ENCODE peak calls at places on chromosome 18, in eight cellular contexts. C is activated CD8-positive, alpha-beta memory T cell treated with anti-CD3 and anti-CD28 coated beads for 1 hour; N is memory B cell; B is HT1080; Z is stimulated activated CD4-positive, alpha-beta T cell treated with anti-CD3 and anti-CD28 coated beads, Interleukin-4, amount 100 ng/mL, for 24 hours; K is SJSA1; M is activated T-cell treated with anti-CD3 and anti-CD28 coated beads, Interleukin-2, amount 50 U/mL, for 72 hours; R is M059J. S is an unnamed sample.
A peak's percentile ranks its signal among the peaks of the same experiment; 100 is the strongest.

GRCh38 chr18:33596178-33596854 is 18.3 kb downstream of the ASXL3 start:
- DNase-seq in Z (no peak), N (no peak), M (no peak), R (no peak), B (peak; percentile 80), K (no peak), C (no peak), S (no peak)

GRCh38 chr18:34297287-34297686 is 72.6 kb upstream of the NOL4 start:
- DNase-seq in C (no peak), M (no peak), N (no peak), B (no peak), Z (no peak), R (no peak), K (no peak), S (no peak)

GRCh38 chr18:28177828-28178635 is 1.1 kb upstream of the CDH2 start:
- DNase-seq in R (peak; percentile 75), Z (no peak), N (no peak), B (peak; percentile 73), K (peak; percentile 73), C (no peak), M (peak; percentile 13), S (peak; percentile 42)

GRCh38 chr18:11502368-11502767 is 107.0 kb upstream of the SLC35G4 start:
- DNase-seq in K (no peak), B (no peak), R (peak; percentile 57), M (no peak), N (no peak), C (no peak), Z (no peak), S (no peak)

GRCh38 chr18:45588831-45589558 is 26.3 kb upstream of the SLC14A2 start:
- DNase-seq in N (no peak), R (peak; percentile 66), C (no peak), Z (no peak), B (no peak), K (peak; percentile 52), M (no peak), S (no peak)

GRCh38 chr18:54794819-54795218 is 33.5 kb upstream of the RAB27B start:
- DNase-seq in K (no peak), R (no peak), B (no peak), M (no peak), N (no peak), C (no peak), Z (no peak), S (no peak)

GRCh38 chr18:60146220-60146960 is 226.2 kb downstream of the MC4R start:
- DNase-seq in M (no peak), C (no peak), Z (no peak), B (peak; percentile 54), N (no peak), K (no peak), R (peak; percentile 20), S (no peak)

GRCh38 chr18:8696749-8697211 is 8.6 kb upstream of the MTCL1 start:
- DNase-seq in K (peak; percentile 70), R (peak; percentile 58), B (peak; percentile 67), C (peak; percentile 64), N (peak; percentile 74), M (peak; percentile 68), Z (peak; percentile 80), S (no peak)

S was measured in cerebellar nuclear complex.